ENCODE peak calls at places on chromosome 5, in ten cellular contexts. L, Z, P, S, A, J, D, K, U and M are unnamed samples. For H3K27me3, the result is how much of the 10 kb centered on the place peaks cover.

GRCh38 chr5:150255659-150256415 is 33.7 kb downstream of the CAMK2A start:
- DNase-seq in S (no peak), D (no peak), A (no peak), U (no peak), K (peak), P (peak), L (peak), J (no peak), Z (peak), M (no peak)

GRCh38 chr5:32462618-32463017 is 18.1 kb upstream of the ZFR start:
- DNase-seq in L (no peak), Z (no peak), D (no peak), J (no peak), K (no peak), A (no peak), P (peak), U (no peak), S (no peak), M (no peak)

GRCh38 chr5:1594336-1595106 is 70.8 kb upstream of the LPCAT1 start:
- DNase-seq in Z (peak), S (peak), D (peak), K (peak), L (peak), U (peak), J (peak), A (peak), P (peak), M (peak)

GRCh38 chr5:147643142-147643541 is 133.3 kb upstream of the DPYSL3 start:
- DNase-seq in P (no peak), A (no peak), U (no peak), D (no peak), J (no peak), K (no peak), L (no peak), S (no peak), Z (no peak), M (no peak)

GRCh38 chr5:65721050-65721774 is 697 bp downstream of the SGTB start:
- DNase-seq in P (peak), U (peak), Z (peak), A (no peak), J (no peak), D (no peak), S (peak), L (peak), K (peak), M (peak)

GRCh38 chr5:33936381-33937016 is at the start of gene RXFP3:
- DNase-seq in D (no peak), S (no peak), L (no peak), A (no peak), K (peak), Z (no peak), P (no peak), J (no peak), U (peak), M (no peak)

GRCh38 chr5:16931334-16932110 is 4.6 kb downstream of the MYO10 start:
- DNase-seq in K (no peak), L (no peak), D (no peak), U (no peak), J (no peak), S (no peak), A (no peak), P (no peak), Z (peak), M (peak)

GRCh38 chr5:34587355-34588241 is 68.5 kb upstream of the RAI14 start:
- DNase-seq in A (no peak), P (peak), L (peak), J (no peak), D (no peak), K (no peak), U (no peak), S (no peak), Z (peak), M (no peak)

GRCh38 chr5:176647870-176648466 is 684 bp downstream of the TSPAN17 start:
- DNase-seq in U (peak), A (peak), D (no peak), J (no peak), Z (peak), L (peak), K (peak), P (peak), S (peak), M (peak)

GRCh38 chr5:7663808-7664207 is 187.1 kb downstream of the CFAP90 start:
- DNase-seq in P (no peak), K (no peak), U (no peak), J (no peak), A (no peak), Z (no peak), D (no peak), L (no peak), S (no peak), M (no peak)

GRCh38 chr5:7664208-7664607 is 186.7 kb downstream of the CFAP90 start:
- DNase-seq in U (no peak), D (no peak), A (no peak), S (no peak), P (no peak), Z (no peak), J (no peak), K (no peak), L (no peak), M (no peak)

GRCh38 chr5:7662289-7662688 is 188.6 kb downstream of the CFAP90 start:
- DNase-seq in J (no peak), L (no peak), S (no peak), D (no peak), U (no peak), K (no peak), Z (no peak), A (no peak), P (no peak), M (no peak)

GRCh38 chr5:7659420-7659819 is 191.5 kb downstream of the CFAP90 start:
- DNase-seq in A (no peak), Z (no peak), L (no peak), J (no peak), D (no peak), S (no peak), K (no peak), P (no peak), U (no peak), M (no peak)
- H3K27me3 ChIP-seq in A (under half), Z (under half), L (under half), J (under half), D (under half), S (under half), K (under half), P (under half), U (under half), M (under half)

DNA sequence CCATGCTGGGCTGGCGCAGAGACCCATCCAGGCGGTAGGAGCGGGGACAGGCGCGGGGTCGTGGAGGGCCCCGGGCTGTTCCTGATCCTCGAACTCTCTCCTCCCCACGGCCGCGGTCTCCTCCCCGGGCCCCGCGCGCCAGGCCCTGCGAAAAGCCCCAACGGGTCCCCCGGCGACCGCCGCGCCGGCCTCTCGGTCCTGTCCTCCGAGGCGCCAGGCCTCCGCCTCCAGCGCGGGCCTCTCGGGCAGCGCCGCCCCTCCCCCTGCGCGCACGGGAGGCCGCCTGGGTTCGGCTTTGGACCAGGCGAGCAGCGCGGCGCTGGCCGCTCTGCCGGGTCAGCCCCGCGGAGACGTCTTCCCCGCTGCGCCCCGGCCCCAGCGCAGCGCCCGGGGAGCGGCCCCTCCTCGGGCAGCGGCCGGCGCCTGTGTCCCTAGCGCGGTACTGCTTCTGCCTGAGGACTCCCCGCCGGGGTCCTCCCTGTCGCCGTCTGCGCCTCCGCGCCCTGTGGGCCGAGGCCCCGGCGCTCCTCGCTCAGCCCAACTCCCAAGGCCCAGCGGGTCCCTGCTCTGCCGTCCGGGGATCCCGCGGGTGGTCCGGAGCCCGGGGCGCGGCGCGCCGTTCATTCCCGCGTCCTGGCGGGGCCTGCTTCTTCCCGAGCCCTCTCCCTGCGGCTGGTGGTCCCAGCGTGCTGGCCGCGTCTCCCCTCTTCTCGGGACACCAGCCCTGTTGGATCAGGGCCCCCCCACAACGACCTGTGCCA is 13.4 kb downstream of the COL23A1 start:
- DNase-seq in K (no peak), U (no peak), L (peak), D (no peak), S (no peak), Z (no peak), J (no peak), A (no peak), P (peak), M (no peak)
- H3K4me3 ChIP-seq in K (no peak), U (peak), L (peak), D (no peak), S (no peak), Z (no peak), J (peak), A (no peak), P (peak), M (no peak)

DNA sequence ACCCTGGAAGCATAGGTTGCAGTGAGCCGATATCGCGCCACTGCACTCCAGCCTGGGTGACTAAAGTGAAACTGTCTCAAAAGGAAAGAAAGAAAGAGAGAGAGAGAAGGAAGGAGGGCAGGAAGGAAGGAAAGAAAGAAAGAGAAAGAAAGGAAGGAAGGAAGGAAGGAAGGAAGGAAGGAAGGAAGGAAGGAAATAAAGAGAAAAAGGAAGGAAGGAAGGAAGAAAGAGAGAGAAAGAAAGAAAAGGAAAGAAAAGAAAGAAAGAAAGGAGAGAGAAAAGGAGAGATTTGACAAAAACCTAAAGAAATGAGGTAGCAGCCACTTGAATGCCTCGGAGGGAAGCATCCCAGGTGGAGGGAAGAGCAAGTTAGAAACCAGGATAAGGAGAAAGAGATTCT is 44.6 kb downstream of the MSX2 start:
- DNase-seq in U (no peak), L (no peak), Z (no peak), S (no peak), D (no peak), A (no peak), P (no peak), K (no peak), J (no peak), M (no peak)
- H3K27me3 ChIP-seq in U (under half), L (under half), Z (under half), S (under half), D (under half), A (under half), P (under half), K (under half), J (under half), M (under half)

GRCh38 chr5:72555871-72556270 is 48.7 kb upstream of the ZNF366 start:
- DNase-seq in J (no peak), P (peak), A (no peak), Z (no peak), S (no peak), U (no peak), K (no peak), D (no peak), L (peak), M (no peak)
- H3K4me3 ChIP-seq in J (peak), P (no peak), A (no peak), Z (no peak), S (no peak), U (no peak), K (no peak), D (no peak), L (peak), M (peak)

GRCh38 chr5:2750758-2751464 is 566 bp downstream of the IRX2 start:
- DNase-seq in K (no peak), D (no peak), U (no peak), J (no peak), S (no peak), L (peak), P (peak), Z (no peak), A (no peak), M (no peak)

GRCh38 chr5:2751592-2752021 is at the start of gene IRX2:
- DNase-seq in Z (no peak), S (peak), U (peak), J (no peak), D (no peak), P (peak), K (no peak), L (peak), A (no peak), M (peak)

GRCh38 chr5:2749514-2750025 is 1.9 kb downstream of the IRX2 start:
- DNase-seq in J (no peak), U (no peak), K (no peak), L (no peak), P (no peak), S (no peak), A (no peak), Z (no peak), D (no peak), M (no peak)

GRCh38 chr5:2748841-2749513 is 2.5 kb downstream of the IRX2 start:
- DNase-seq in J (no peak), Z (no peak), U (no peak), L (no peak), P (no peak), D (no peak), A (no peak), K (no peak), S (no peak), M (no peak)

GRCh38 chr5:2750026-2750757 is 1.3 kb downstream of the IRX2 start:
- DNase-seq in Z (no peak), S (peak), A (no peak), L (peak), U (no peak), P (peak), D (no peak), J (no peak), K (no peak), M (no peak)
- H3K27me3 ChIP-seq in Z (under half), S (half or more), A (under half), L (under half), U (half or more), P (under half), D (under half), J (under half), K (half or more), M (half or more)